ENCODE peak calls at places on chromosomes 3 and 15, in seven cellular contexts. S is HCT116, L is prostate gland, Z is A549, J is fibroblast of pulmonary artery, F is AG04450, N is lower lobe of right lung. P is an unnamed sample.

GRCh38 chr3:107514453-107514852 is 8.3 kb upstream of the BBX start:
- DNase-seq in S (no peak), L (no peak), Z (no peak), J (no peak), F (no peak), N (no peak), P (no peak)

GRCh38 chr3:17979911-17980310 is 237.5 kb upstream of the TBC1D5 start:
- DNase-seq in S (no peak), L (no peak), Z (no peak), J (no peak), F (no peak), N (no peak), P (no peak)

GRCh38 chr3:126546013-126546412 is 12.7 kb downstream of the C3orf22 start:
- DNase-seq in S (no peak), L (no peak), Z (no peak), J (no peak), F (no peak), N (peak; percentile 4), P (no peak)

GRCh38 chr3:99248130-99248529 is 346.6 kb upstream of the DCBLD2 start:
- DNase-seq in S (no peak), L (no peak), Z (no peak), J (peak; percentile 28), F (no peak), N (no peak), P (no peak)

GRCh38 chr15:33844597-33844996 is 123.7 kb upstream of the CHRM5 start:
- DNase-seq in S (no peak), L (no peak), Z (peak; percentile 27), J (no peak), F (no peak), N (no peak), P (no peak)

GRCh38 chr3:154324919-154325318 is 632 bp upstream of the DHX36 start:
- DNase-seq in S (no peak), L (peak; percentile 49), Z (no peak), J (no peak), F (no peak), N (no peak), P (no peak)

GRCh38 chr3:52896613-52897012 is 735 bp downstream of the STIMATE start:
- DNase-seq in S (no peak), L (no peak), Z (no peak), J (no peak), F (no peak), N (no peak), P (no peak)

GRCh38 chr3:19295208-19295607 is 146.9 kb downstream of the KCNH8 start:
- DNase-seq in S (no peak), L (no peak), Z (no peak), J (no peak), F (no peak), N (no peak), P (no peak)

GRCh38 chr15:88658972-88659931 is 20.4 kb downstream of the ISG20 start:
- DNase-seq in S (peak; percentile 34), L (no peak), Z (no peak), J (peak; percentile 75), F (no peak), N (no peak), P (peak; percentile 27)

GRCh38 chr3:25429960-25430941 is 2.2 kb downstream of the RARB start:
- DNase-seq in S (no peak), L (no peak), Z (no peak), J (peak; percentile 38), F (no peak), N (no peak), P (no peak)

GRCh38 chr3:135229018-135229495 is 434.0 kb downstream of the EPHB1 start:
- DNase-seq in S (no peak), L (no peak), Z (no peak), J (no peak), F (no peak), N (no peak), P (no peak)

GRCh38 chr15:45588199-45588910 is 1.2 kb downstream of the BLOC1S6 start:
- DNase-seq in S (no peak), L (no peak), Z (no peak), J (peak; percentile 23), F (no peak), N (no peak), P (no peak)

GRCh38 chr15:71273731-71274447 is 158.6 kb downstream of the THSD4 start:
- DNase-seq in S (no peak), L (no peak), Z (no peak), J (no peak), F (no peak), N (no peak), P (no peak)

GRCh38 chr3:10309736-10310135 is 11.2 kb downstream of the SEC13 start:
- DNase-seq in S (no peak), L (no peak), Z (no peak), J (peak; percentile 78), F (no peak), N (no peak), P (no peak)

GRCh38 chr3:73624363-73625123 is at the start of gene PDZRN3:
- DNase-seq in S (no peak), L (peak; percentile 79), Z (no peak), J (peak; percentile 68), F (no peak), N (peak; percentile 55), P (peak; percentile 55)

GRCh38 chr3:84128024-84128423 is 830.8 kb upstream of the CADM2 start:
- DNase-seq in S (no peak), L (no peak), Z (no peak), J (no peak), F (no peak), N (no peak), P (no peak)

GRCh38 chr15:53416219-53416940 is 343.1 kb downstream of the WDR72 start:
- DNase-seq in S (no peak), L (no peak), Z (no peak), J (no peak), F (no peak), N (no peak), P (no peak)

GRCh38 chr3:61561374-61562041 is at the start of gene PTPRG:
- DNase-seq in S (peak; percentile 69), L (peak; percentile 90), Z (peak; percentile 68), J (peak; percentile 95), F (peak; percentile 83), N (peak; percentile 85), P (peak; percentile 92)

GRCh38 chr3:13700362-13700761 is 151.4 kb downstream of the FBLN2 start:
- DNase-seq in S (no peak), L (no peak), Z (no peak), J (no peak), F (no peak), N (no peak), P (no peak)

DNA sequence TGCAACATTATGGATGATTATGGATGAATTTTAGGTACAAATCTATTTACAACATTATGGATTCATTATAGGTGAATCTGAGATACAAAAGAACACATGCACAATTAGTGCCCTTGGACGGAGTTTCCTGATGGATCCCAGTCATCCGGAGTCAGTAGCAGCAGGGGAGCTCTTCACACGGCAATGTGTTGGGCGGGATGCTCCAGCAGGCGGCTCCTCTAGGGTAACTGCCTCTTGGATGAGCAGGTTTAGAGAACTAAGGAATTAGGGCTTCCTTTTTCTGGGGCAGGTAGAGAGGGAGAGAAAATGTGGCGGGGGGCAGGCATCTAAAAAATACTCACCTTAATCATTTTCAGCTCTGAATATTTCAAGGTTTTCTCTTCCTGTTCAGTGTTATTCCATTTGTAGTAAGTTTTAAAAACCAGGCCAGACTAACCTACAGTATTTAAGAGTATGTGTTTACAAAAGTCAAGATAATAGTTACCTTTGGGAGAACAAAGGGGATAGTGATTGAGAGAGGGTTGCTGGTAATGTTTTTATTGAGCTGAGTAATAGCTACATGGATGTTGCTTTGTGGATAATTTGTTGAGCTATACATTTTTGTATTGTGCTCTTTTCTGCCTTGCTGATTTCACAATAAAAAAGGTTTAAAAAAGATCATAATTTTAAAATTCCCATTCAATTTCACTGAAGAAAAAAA is 27.4 kb upstream of the GOLM2 start:
- DNase-seq in S (no peak), L (no peak), Z (no peak), J (no peak), F (no peak), N (no peak), P (no peak)
- TF ChIP-seq CTCF in S (no peak), L (no peak), Z (no peak), J (no peak), F (no peak), N (no peak), P (no peak)

GRCh38 chr3:147394168-147394941 is 12.0 kb downstream of the ZIC4 start:
- DNase-seq in S (no peak), L (no peak), Z (no peak), J (no peak), F (no peak), N (no peak), P (no peak)
- H3K4me3 ChIP-seq in S (no peak overlapping the region), L (no peak overlapping the region), Z (no peak overlapping the region), J (peak overlapping the region; percentile 7), F (no peak overlapping the region), N (peak overlapping the region; percentile 36), P (peak overlapping the region; percentile 82)

GRCh38 chr15:63469984-63470383 is 34.4 kb upstream of the USP3 start:
- DNase-seq in S (no peak), L (no peak), Z (no peak), J (no peak), F (no peak), N (no peak), P (no peak)

GRCh38 chr15:63469190-63469589 is 35.2 kb upstream of the USP3 start:
- DNase-seq in S (no peak), L (no peak), Z (no peak), J (no peak), F (no peak), N (no peak), P (no peak)

GRCh38 chr15:63463793-63464192 is 40.6 kb upstream of the USP3 start:
- DNase-seq in S (no peak), L (peak; percentile 21), Z (no peak), J (no peak), F (no peak), N (no peak), P (no peak)

GRCh38 chr15:63465104-63465503 is 39.3 kb upstream of the USP3 start:
- DNase-seq in S (no peak), L (peak; percentile 30), Z (no peak), J (peak; percentile 25), F (no peak), N (no peak), P (peak; percentile 51)

DNA sequence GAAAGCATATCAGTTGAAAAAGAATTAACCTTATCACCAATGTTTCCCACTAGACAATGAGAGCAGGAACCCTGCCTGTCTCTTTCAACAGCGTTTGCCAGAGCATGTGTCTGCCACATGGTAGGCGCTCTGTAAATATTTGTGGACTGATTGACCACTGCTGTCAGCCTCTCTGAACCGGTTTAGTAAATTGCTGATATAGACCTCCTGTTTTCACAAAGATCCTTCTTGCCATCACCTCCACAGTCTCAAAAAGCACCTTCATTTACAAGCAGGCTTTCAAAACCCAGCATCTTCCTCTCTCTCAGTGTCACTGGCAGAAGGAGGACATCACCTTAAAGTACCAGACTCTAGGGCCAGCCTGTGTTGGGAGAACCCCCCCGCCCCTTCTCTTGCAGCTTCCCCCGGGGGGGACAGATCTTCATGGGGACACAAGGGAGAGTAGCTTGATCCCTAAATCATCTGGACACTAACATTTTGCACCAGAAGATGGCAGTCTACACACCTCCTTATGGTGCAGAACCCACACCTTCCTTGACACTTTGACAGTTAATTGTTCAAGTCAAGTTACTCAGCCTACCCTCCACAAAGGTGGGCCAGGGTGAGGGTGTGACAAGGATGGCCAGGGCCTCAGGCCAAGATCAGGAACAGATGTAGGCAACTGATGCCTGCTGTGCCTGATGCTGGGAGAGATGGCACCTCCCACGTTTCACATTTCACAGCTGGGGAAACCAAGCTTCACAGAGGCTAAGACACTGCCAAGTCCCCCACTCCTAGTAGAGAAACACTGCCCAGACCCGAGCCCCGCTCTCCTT is 37.8 kb upstream of the USP3 start:
- DNase-seq in S (peak; percentile 74), L (peak; percentile 68), Z (peak; percentile 91), J (peak; percentile 79), F (peak; percentile 30), N (no peak), P (no peak)
- TF ChIP-seq CTCF in S (peak; percentile 52), L (peak; percentile 15), Z (peak; percentile 95), J (peak; percentile 72), F (peak; percentile 67), N (peak; percentile 63), P (peak; percentile 62)

GRCh38 chr3:38028621-38029361 is 651 bp downstream of the PLCD1 start:
- DNase-seq in S (no peak), L (no peak), Z (no peak), J (no peak), F (no peak), N (no peak), P (no peak)
- H3K4me3 ChIP-seq in S (peak overlapping the region; percentile 32), L (peak overlapping the region; percentile 56), Z (peak overlapping the region; percentile 43), J (peak overlapping the region; percentile 63), F (peak overlapping the region; percentile 64), N (peak overlapping the region; percentile 81), P (peak overlapping the region; percentile 61)

P was measured in astrocyte of the cerebellum.